ENCODE peak calls at places on chromosomes 2 and 18, in nine cellular contexts. P is right lobe of liver; V is choroid plexus epithelial cell; F is CD8-positive, alpha-beta T cell; R is SK-N-SH; T is Peyer's patch; L is psoas muscle; Q is body of pancreas; X is bronchial epithelial cell. W is an unnamed sample.

GRCh38 chr2:38244306-38244705 is 132.8 kb downstream of the ATL2 start:
- DNase-seq in Q (no peak), V (no peak), F (no peak), T (no peak), L (no peak), R (no peak), P (no peak), X (no peak), W (no peak)

GRCh38 chr2:73292906-73293533 is 328 bp downstream of the EGR4 start:
- DNase-seq in P (no peak), V (no peak), F (no peak), R (peak), X (no peak), Q (no peak), L (no peak), T (no peak), W (no peak)

GRCh38 chr18:74252032-74252380 is 39.8 kb downstream of the CYB5A start:
- DNase-seq in V (peak), F (no peak), Q (no peak), L (no peak), T (no peak), R (no peak), X (no peak), P (no peak), W (peak)

GRCh38 chr2:224754129-224754528 is 38.0 kb upstream of the CCDC195 start:
- DNase-seq in R (no peak), F (no peak), Q (no peak), T (no peak), L (no peak), X (peak), P (no peak), V (peak), W (peak)

GRCh38 chr2:111632661-111633060 is 251.3 kb downstream of the ANAPC1 start:
- DNase-seq in Q (no peak), V (peak), F (peak), R (no peak), X (no peak), L (no peak), T (no peak), P (no peak), W (no peak)

GRCh38 chr2:149200109-149200520 is 130.3 kb upstream of the LYPD6 start:
- DNase-seq in Q (peak), V (peak), R (no peak), X (peak), F (no peak), P (no peak), L (no peak), T (no peak), W (peak)

GRCh38 chr18:9209230-9209629 is 72.6 kb downstream of the ANKRD12 start:
- DNase-seq in T (no peak), L (no peak), V (peak), Q (no peak), R (no peak), F (no peak), P (no peak), X (no peak), W (no peak)

GRCh38 chr2:225086439-225086838 is 44.2 kb upstream of the DOCK10 start:
- DNase-seq in T (no peak), P (no peak), F (no peak), R (no peak), L (no peak), X (no peak), Q (no peak), V (no peak), W (no peak)

GRCh38 chr2:236168110-236169067 is at the start of gene GBX2:
- DNase-seq in R (peak), Q (no peak), T (no peak), X (peak), P (no peak), F (no peak), V (peak), L (no peak), W (peak)

GRCh38 chr2:105950521-105951389 is 206.0 kb downstream of the NCK2 start:
- DNase-seq in F (no peak), V (no peak), Q (no peak), T (no peak), X (peak), R (no peak), P (no peak), L (no peak), W (peak)

GRCh38 chr2:133400411-133400810 is 167.9 kb downstream of the NCKAP5 start:
- DNase-seq in F (no peak), V (no peak), R (no peak), X (no peak), Q (no peak), T (no peak), L (no peak), P (no peak), W (no peak)

GRCh38 chr2:100520224-100520623 is 42.6 kb upstream of the PDCL3 start:
- DNase-seq in X (peak), V (no peak), R (no peak), Q (no peak), P (no peak), T (no peak), L (no peak), F (no peak), W (peak)

GRCh38 chr18:9619545-9619944 is 5.2 kb upstream of the PPP4R1 start:
- DNase-seq in V (peak), Q (no peak), X (peak), F (no peak), R (no peak), P (no peak), T (no peak), L (no peak), W (peak)

GRCh38 chr2:150955231-150955630 is 306.4 kb downstream of the RBM43 start:
- DNase-seq in F (no peak), V (no peak), P (no peak), X (no peak), L (no peak), Q (no peak), T (no peak), R (no peak), W (no peak)

GRCh38 chr2:15195723-15196270 is 365.3 kb downstream of the NBAS start:
- DNase-seq in R (no peak), F (no peak), V (no peak), T (no peak), L (no peak), P (no peak), Q (no peak), X (peak), W (peak)

GRCh38 chr2:162308747-162309503 is 9.6 kb downstream of the IFIH1 start:
- DNase-seq in X (peak), V (no peak), R (no peak), L (no peak), F (no peak), T (no peak), P (no peak), Q (no peak), W (peak)

GRCh38 chr2:133836691-133837090 is 268.4 kb upstream of the NCKAP5 start:
- DNase-seq in L (no peak), V (no peak), P (no peak), Q (no peak), F (no peak), X (peak), T (no peak), R (no peak), W (no peak)

GRCh38 chr2:241654551-241654950 is 17.1 kb downstream of the ATG4B start:
- DNase-seq in Q (no peak), F (no peak), T (no peak), P (no peak), V (no peak), L (no peak), X (no peak), R (no peak), W (no peak)

GRCh38 chr18:62875320-62875719 is 160.0 kb downstream of the PHLPP1 start:
- DNase-seq in Q (no peak), P (no peak), T (no peak), X (no peak), R (no peak), L (no peak), F (no peak), V (no peak), W (no peak)

DNA sequence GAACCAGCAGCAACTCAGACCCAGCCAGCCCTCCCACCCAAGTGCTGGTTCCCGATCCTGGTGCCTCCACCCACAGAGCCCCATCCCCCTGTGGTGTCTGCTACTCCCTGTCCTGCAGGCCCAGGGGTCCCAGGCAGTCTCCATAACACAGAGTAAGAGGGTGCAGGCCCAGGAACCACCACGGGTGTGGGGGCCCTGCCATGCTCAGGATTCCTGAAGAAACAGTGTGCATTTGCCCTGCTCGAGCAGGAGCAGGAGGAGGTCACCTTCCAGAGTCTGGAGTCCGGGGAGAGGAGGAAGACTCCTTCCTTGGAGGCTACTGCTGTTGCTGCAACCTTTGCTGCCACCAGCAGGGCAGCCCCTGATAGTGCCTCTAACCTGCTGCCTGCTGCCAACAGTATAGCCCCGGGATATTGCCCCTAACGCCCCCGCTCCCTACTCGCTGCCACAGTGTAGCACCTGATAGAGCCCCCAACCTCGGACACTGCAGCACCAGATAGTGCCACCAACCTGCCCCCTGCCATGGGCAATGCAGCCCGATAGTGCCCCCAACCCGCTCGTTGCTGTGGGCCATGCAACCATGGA is 46.8 kb upstream of the ANKRD62 start:
- DNase-seq in Q (no peak), R (no peak), P (no peak), F (no peak), L (no peak), X (no peak), V (no peak), T (peak), W (no peak)
- TF ChIP-seq CTCF in Q (no peak), R (no peak), P (no peak), F (no peak), L (no peak), X (peak), V (peak), T (no peak), W (peak)

GRCh38 chr18:23688528-23688927 is 725 bp upstream of the LAMA3 start:
- DNase-seq in F (no peak), L (no peak), V (no peak), Q (no peak), X (no peak), T (no peak), R (no peak), P (no peak), W (no peak)

GRCh38 chr18:23693849-23694248 is 4.6 kb downstream of the LAMA3 start:
- DNase-seq in X (no peak), Q (no peak), T (peak), R (peak), V (no peak), P (no peak), F (no peak), L (no peak), W (no peak)

GRCh38 chr18:23689031-23689615 is at the start of gene LAMA3:
- DNase-seq in X (peak), R (peak), F (peak), V (peak), Q (peak), T (peak), P (peak), L (peak), W (peak)

GRCh38 chr18:23690505-23691068 is 1.3 kb downstream of the LAMA3 start:
- DNase-seq in T (no peak), P (no peak), L (no peak), X (no peak), Q (no peak), R (peak), V (no peak), F (no peak), W (no peak)

DNA sequence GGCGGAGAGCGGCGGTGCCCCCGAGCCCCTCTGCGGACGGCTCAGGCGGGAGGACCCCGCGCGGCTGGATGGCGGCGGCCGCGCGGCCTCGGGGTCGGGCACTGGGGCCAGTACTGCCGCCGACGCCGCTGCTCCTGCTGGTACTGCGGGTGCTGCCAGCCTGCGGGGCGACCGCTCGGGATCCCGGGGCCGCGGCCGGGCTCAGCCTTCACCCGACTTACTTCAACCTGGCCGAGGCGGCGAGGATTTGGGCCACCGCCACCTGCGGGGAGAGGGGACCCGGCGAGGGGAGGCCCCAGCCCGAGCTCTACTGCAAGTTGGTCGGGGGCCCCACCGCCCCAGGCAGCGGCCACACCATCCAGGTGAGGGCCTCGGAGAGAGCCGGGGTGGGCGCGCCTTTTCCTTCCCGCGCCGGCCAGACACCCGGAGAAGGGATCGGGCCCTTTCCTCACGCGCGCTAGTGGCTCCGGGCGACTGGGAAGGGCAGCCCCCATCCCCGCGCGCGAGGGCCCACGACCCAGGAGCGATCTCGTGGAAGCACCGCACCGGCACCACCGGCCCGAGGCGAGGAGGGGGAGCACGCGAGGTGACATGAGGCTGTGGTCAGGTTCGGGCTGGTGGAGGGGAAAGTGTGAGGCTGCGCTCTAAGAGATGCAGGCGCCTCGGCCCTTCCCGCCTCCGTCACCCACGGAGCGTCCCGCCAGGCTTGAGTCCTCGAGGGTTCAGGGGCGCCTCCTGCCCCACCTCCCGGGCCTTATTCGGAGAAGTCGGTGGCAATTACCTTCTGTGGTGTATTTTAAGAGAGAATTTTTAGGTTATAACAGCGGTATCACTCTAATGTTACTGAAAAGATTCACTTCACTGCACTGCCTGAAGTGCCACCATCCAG is 607 bp downstream of the LAMA3 start:
- DNase-seq in V (no peak), T (peak), R (no peak), L (no peak), X (no peak), F (no peak), P (peak), Q (peak), W (no peak)
- H3K4me3 ChIP-seq in V (peak), T (peak), R (peak), L (peak), X (peak), F (peak), P (peak), Q (peak), W (peak)

GRCh38 chr2:190277234-190278112 is 42.2 kb downstream of the HIBCH start:
- DNase-seq in T (no peak), L (no peak), F (no peak), X (peak), R (peak), P (no peak), V (peak), Q (no peak), W (peak)
- TF ChIP-seq CTCF in T (peak), L (peak), F (peak), X (peak), R (peak), P (peak), V (peak), Q (peak), W (peak)

GRCh38 chr2:216535454-216535995 is 36.9 kb downstream of the RPL37A start:
- DNase-seq in F (no peak), V (peak), X (peak), L (peak), R (no peak), P (peak), Q (peak), T (peak), W (peak)

GRCh38 chr2:216536725-216537124 is 38.1 kb downstream of the RPL37A start:
- DNase-seq in L (peak), P (no peak), R (peak), V (peak), F (no peak), T (no peak), Q (no peak), X (no peak), W (no peak)

GRCh38 chr2:216534809-216535208 is 36.2 kb downstream of the RPL37A start:
- DNase-seq in F (no peak), L (no peak), V (no peak), X (no peak), R (no peak), P (no peak), Q (no peak), T (no peak), W (no peak)

GRCh38 chr2:216532562-216532961 is 33.9 kb downstream of the RPL37A start:
- DNase-seq in L (no peak), R (no peak), Q (no peak), V (no peak), F (no peak), T (peak), P (no peak), X (no peak), W (no peak)

GRCh38 chr2:216533504-216534068 is 34.9 kb downstream of the RPL37A start:
- DNase-seq in X (peak), Q (no peak), F (no peak), R (no peak), P (no peak), V (no peak), T (no peak), L (no peak), W (peak)
- H3K4me3 ChIP-seq in X (no peak), Q (no peak), F (no peak), R (no peak), P (no peak), V (no peak), T (no peak), L (no peak), W (no peak)

GRCh38 chr2:237390235-237390634 is 23.7 kb downstream of the COL6A3 start:
- DNase-seq in T (no peak), X (no peak), Q (no peak), P (no peak), L (no peak), R (peak), V (no peak), F (no peak), W (no peak)

GRCh38 chr2:237391140-237391539 is 22.8 kb downstream of the COL6A3 start:
- DNase-seq in X (no peak), T (no peak), V (peak), Q (no peak), P (no peak), R (peak), L (no peak), F (no peak), W (no peak)

GRCh38 chr2:237389831-237390230 is 24.1 kb downstream of the COL6A3 start:
- DNase-seq in L (no peak), T (no peak), X (no peak), F (no peak), V (no peak), P (no peak), Q (no peak), R (no peak), W (no peak)

GRCh38 chr2:237384672-237385020 is 29.3 kb downstream of the COL6A3 start:
- DNase-seq in P (no peak), L (no peak), T (no peak), F (no peak), X (no peak), V (no peak), Q (no peak), R (no peak), W (no peak)

DNA sequence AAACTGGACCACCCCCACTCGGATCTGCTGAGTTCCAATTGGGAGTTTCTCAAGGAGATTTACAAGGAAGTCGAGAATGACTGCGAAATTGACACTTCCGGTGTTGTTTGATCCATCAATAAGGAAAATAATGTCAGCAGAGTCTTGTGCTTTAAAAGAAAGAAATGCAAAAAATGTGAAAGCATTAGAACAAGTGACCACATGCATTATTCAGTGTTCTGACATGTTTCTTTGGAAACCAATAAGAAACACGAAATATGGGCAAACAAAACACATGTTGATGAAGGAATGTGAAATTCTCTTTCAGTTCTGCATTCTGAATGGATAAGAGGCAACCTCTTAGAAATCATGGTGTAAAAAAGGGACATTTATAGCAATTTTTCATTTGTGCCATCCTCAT is 25.9 kb downstream of the COL6A3 start:
- DNase-seq in P (no peak), Q (no peak), V (peak), R (no peak), X (peak), T (no peak), F (no peak), L (no peak), W (no peak)
- TF ChIP-seq CTCF in P (no peak), Q (no peak), V (no peak), R (no peak), X (no peak), T (no peak), F (no peak), L (no peak), W (no peak)

DNA sequence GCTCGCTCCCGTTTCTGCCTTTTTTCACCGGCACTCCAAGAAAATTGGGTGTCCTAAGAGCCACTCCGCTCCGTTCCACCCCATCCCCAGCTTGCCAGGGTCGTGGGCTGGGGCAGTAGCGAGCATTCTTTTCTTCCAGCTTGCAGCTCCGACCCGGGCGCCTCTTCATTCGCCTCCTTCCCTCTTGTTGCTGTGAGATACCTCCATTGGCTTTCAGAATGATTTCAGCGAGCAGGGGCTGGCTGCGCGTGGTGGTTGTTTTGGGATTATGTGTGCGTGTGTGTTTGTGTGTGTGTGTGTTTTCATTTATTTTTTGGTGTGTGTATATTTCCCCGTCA is 1.2 kb downstream of the HOXD3 start:
- DNase-seq in Q (no peak), F (no peak), T (no peak), P (no peak), V (no peak), L (no peak), X (no peak), R (no peak), W (no peak)
- H3K4me3 ChIP-seq in Q (no peak), F (no peak), T (peak), P (no peak), V (no peak), L (no peak), X (no peak), R (peak), W (no peak)

DNA sequence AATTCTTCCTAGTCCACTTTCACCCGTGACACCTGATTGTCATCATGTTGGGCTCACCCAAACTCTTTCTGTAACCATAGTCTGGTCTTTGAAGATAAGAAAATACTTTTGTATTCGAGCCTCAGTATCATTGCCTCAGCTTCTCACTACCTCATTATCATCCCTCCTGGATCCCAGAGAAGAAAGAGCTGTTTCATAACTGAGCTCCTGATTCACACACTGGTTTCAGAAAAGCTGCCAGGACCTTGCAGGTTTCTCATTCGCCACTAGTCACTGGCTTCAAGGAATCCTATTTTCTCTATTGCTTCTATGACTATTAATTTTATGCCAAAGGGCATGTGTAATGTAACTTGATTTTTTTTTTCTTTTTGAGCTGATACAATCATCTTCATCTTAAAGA is 2.9 kb upstream of the CRIM1 start:
- DNase-seq in X (peak), F (no peak), P (no peak), V (peak), R (no peak), T (no peak), Q (no peak), L (no peak), W (peak)
- TF ChIP-seq CTCF in X (peak), F (no peak), P (no peak), V (peak), R (peak), T (no peak), Q (no peak), L (peak), W (peak)

W was measured in epithelial cell of esophagus.